ENCODE peak calls at places on chromosome 10, in six cellular contexts. One of them, this sample, is unnamed.

GRCh38 chr10:14250496-14250895 is 80.2 kb downstream of the FRMD4A start:
- DNase-seq in uterus: no peak
- DNase-seq in H54: no peak
- DNase-seq in T-helper 2 cell: no peak
- DNase-seq in endothelial cell: no peak
- DNase-seq in heart right ventricle: no peak
- DNase-seq in this sample: no peak

GRCh38 chr10:29757551-29758297 is 123.0 kb upstream of the SVIL start:
- DNase-seq in H54: no peak
- DNase-seq in endothelial cell: no peak
- DNase-seq in T-helper 2 cell: no peak
- DNase-seq in uterus: no peak
- DNase-seq in heart right ventricle: no peak
- DNase-seq in this sample: no peak

GRCh38 chr10:132708441-132708840 is 77.5 kb downstream of the NKX6-2 start:
- DNase-seq in T-helper 2 cell: no peak
- DNase-seq in H54: no peak
- DNase-seq in endothelial cell: no peak
- DNase-seq in uterus: no peak
- DNase-seq in heart right ventricle: no peak
- DNase-seq in this sample: no peak

GRCh38 chr10:122474145-122474739 is 12.9 kb downstream of the HTRA1 start:
- DNase-seq in uterus: peak; percentile 61
- DNase-seq in heart right ventricle: peak; percentile 50
- DNase-seq in T-helper 2 cell: no peak
- DNase-seq in H54: no peak
- DNase-seq in endothelial cell: peak; percentile 36
- DNase-seq in this sample: no peak

GRCh38 chr10:78764436-78764835 is 304.3 kb upstream of the ZMIZ1 start:
- DNase-seq in uterus: no peak
- DNase-seq in H54: no peak
- DNase-seq in heart right ventricle: no peak
- DNase-seq in T-helper 2 cell: no peak
- DNase-seq in endothelial cell: no peak
- DNase-seq in this sample: no peak

GRCh38 chr10:110151467-110151866 is 55.9 kb upstream of the MXI1 start:
- DNase-seq in H54: no peak
- DNase-seq in endothelial cell: no peak
- DNase-seq in heart right ventricle: no peak
- DNase-seq in uterus: no peak
- DNase-seq in T-helper 2 cell: no peak
- DNase-seq in this sample: no peak

GRCh38 chr10:74824184-74825032 is 2.0 kb upstream of the KAT6B start:
- DNase-seq in T-helper 2 cell: peak; percentile 73
- DNase-seq in endothelial cell: peak; percentile 10
- DNase-seq in uterus: peak; percentile 18
- DNase-seq in H54: no peak
- DNase-seq in heart right ventricle: no peak
- DNase-seq in this sample: no peak

GRCh38 chr10:85864173-85864549 is 502.4 kb downstream of the GRID1 start:
- DNase-seq in endothelial cell: no peak
- DNase-seq in uterus: no peak
- DNase-seq in T-helper 2 cell: no peak
- DNase-seq in H54: no peak
- DNase-seq in heart right ventricle: no peak
- DNase-seq in this sample: no peak

GRCh38 chr10:70890917-70891431 is 2.6 kb upstream of the PCBD1 start:
- DNase-seq in T-helper 2 cell: no peak
- DNase-seq in heart right ventricle: peak; percentile 80
- DNase-seq in uterus: peak; percentile 30
- DNase-seq in endothelial cell: no peak
- DNase-seq in H54: no peak
- DNase-seq in this sample: no peak

This sample was measured in activated CD8-positive, alpha-beta memory T cell treated with anti-CD3 and anti-CD28 coated beads for 4 hours.